ENCODE peak calls at places on chromosomes 4 and X, in five cellular contexts. C, K, Z, H and P are unnamed samples. For H3K9me3, the result is how much of the 10 kb centered on the place peaks cover.

GRCh38 chrX:75303795-75304194 is 29.9 kb downstream of the UPRT start:
- DNase-seq in C (no peak), K (no peak), Z (no peak), H (no peak), P (no peak)

GRCh38 chr4:122583906-122584305 is 37.0 kb downstream of the IL21 start:
- DNase-seq in C (no peak), K (no peak), Z (no peak), H (no peak), P (no peak)

GRCh38 chrX:70030242-70030823 is 19.4 kb downstream of the AWAT2 start:
- DNase-seq in C (peak), K (no peak), Z (no peak), H (peak), P (peak)

GRCh38 chr4:158682071-158682470 is 10.0 kb downstream of the ETFDH start:
- DNase-seq in C (no peak), K (no peak), Z (no peak), H (no peak), P (no peak)

GRCh38 chr4:102174800-102175199 is 170.5 kb downstream of the SLC39A8 start:
- DNase-seq in C (no peak), K (no peak), Z (no peak), H (no peak), P (no peak)

GRCh38 chrX:97294016-97294415 is 410.3 kb downstream of the RPA4 start:
- DNase-seq in C (no peak), K (no peak), Z (no peak), H (no peak), P (no peak)

GRCh38 chr4:147447820-147448219 is 33.1 kb upstream of the EDNRA start:
- DNase-seq in C (no peak), K (no peak), Z (no peak), H (no peak), P (no peak)

GRCh38 chr4:141645611-141646340 is 9.4 kb downstream of the IL15 start:
- DNase-seq in C (no peak), K (no peak), Z (no peak), H (no peak), P (no peak)

GRCh38 chr4:118288097-118288496 is 64.7 kb downstream of the PRSS12 start:
- DNase-seq in C (no peak), K (no peak), Z (no peak), H (no peak), P (no peak)

DNA sequence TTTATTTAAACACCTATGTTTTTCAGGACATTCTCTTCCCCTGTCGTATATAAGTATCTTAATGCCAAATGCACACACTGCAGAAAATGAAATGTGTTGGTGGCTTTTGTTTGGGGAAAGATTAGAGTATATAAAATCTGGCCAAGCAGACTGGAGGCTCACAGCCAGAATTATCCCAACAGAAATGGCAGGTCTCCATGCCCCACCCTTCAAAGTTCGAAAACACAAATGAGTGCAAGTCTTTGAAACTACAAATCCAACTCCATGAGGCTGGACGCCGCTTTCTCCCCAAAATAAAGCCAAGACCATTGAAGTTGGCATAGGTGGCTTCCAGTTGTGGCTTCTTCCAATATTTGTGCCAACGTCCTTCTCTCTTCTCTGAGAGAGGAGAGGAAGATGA is 72.0 kb downstream of the APBB2 start:
- DNase-seq in C (no peak), K (peak), Z (peak), H (no peak), P (no peak)
- H3K27ac ChIP-seq in C (peak), K (peak), Z (peak), H (no peak), P (no peak)

DNA sequence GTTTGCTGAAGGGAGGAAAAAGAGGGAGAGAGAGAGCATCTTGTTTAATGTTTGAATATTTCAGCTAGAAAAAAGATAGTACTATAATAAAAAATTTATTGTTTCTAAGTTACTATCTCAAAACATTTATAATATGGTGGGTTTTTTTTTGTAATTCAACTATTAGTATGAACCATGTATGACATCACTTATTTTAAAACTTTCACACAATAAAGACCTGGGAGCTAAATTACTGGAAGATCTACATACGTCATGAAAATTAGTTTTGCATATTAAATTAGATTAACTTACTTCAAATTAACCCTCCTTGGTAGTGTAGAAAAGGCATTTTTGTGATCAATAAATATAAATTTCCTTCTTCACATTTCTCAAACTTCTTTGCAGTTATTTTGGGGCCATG is 432.0 kb upstream of the SLIT2 start:
- DNase-seq in C (no peak), K (no peak), Z (no peak), H (no peak), P (no peak)
- H3K9me3 ChIP-seq in C (under half), K (under half), Z (under half), H (under half), P (under half)

GRCh38 chr4:31086771-31087330 is 366.7 kb downstream of the PCDH7 start:
- DNase-seq in C (no peak), K (no peak), Z (no peak), H (no peak), P (no peak)

GRCh38 chr4:31085736-31086135 is 365.6 kb downstream of the PCDH7 start:
- DNase-seq in C (no peak), K (no peak), Z (no peak), H (no peak), P (no peak)

GRCh38 chr4:31083451-31083850 is 363.3 kb downstream of the PCDH7 start:
- DNase-seq in C (no peak), K (no peak), Z (no peak), H (no peak), P (no peak)

GRCh38 chr4:31081375-31081774 is 361.2 kb downstream of the PCDH7 start:
- DNase-seq in C (no peak), K (no peak), Z (no peak), H (no peak), P (no peak)

DNA sequence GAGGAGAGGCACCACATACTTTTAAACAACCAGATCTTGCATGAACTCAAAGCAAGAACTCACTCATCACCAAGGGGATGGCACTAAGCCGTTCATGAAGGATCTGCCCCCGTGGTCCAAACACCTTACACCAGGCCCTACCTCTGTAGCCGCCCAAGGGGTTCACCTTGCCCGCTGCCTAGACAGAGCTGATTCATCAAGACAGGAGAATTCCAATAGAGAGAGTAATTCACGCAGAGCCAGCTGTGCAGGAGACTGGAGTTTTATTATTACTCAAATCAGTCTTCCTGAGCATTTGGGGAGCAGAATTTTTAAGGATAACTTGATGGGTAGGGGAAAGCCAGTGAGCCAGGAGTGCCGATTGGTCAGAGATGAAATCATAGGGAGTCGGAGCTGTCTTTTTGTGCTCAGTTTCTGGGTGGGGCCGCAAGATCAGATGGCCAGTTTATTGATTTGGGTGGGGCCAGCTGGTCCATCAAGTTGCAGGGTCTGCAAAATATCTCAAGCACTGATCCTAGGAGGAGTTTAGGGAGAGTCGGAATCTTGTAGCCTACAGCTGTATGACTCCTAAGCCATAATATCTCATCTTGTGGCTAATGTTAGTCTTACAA is 364.7 kb downstream of the PCDH7 start:
- DNase-seq in C (no peak), K (no peak), Z (no peak), H (no peak), P (no peak)
- H3K27ac ChIP-seq in C (no peak), K (peak), Z (peak), H (no peak), P (no peak)

GRCh38 chr4:9800878-9801277 is 19.4 kb downstream of the DRD5 start:
- DNase-seq in C (no peak), K (no peak), Z (no peak), H (no peak), P (no peak)
- H3K9me3 ChIP-seq in C (under half), K (under half), Z (under half), H (under half), P (under half)

GRCh38 chr4:4992833-4993232 is 26.4 kb downstream of the CYTL1 start:
- DNase-seq in C (no peak), K (no peak), Z (no peak), H (no peak), P (no peak)
- H3K27ac ChIP-seq in C (no peak), K (no peak), Z (no peak), H (no peak), P (no peak)

DNA sequence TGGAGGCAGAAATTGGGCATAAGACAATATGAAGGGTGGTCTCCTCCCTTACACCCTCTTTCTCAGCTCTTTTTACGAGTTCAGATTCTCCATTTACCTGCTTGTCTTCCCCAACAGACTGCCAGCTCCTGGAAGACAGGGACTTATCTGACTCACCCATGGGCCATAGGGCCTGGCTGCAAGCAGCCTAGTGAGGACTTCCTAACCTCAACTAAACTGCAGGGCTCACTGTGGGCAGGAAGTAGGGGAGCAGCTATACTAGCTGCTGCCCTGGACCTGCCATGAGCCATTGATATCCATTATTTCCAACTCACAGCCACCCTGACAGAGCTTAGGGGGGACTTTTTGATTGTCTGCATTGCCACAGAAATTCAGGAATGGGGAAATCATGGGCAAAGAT is 11.5 kb upstream of the ZNF718 start:
- DNase-seq in C (no peak), K (no peak), Z (no peak), H (no peak), P (no peak)
- H3K9me3 ChIP-seq in C (under half), K (under half), Z (under half), H (under half), P (under half)

GRCh38 chr4:182143822-182144620 is 99.2 kb upstream of the TENM3 start:
- DNase-seq in C (no peak), K (no peak), Z (no peak), H (peak), P (peak)
- H3K27ac ChIP-seq in C (no peak), K (no peak), Z (no peak), H (peak), P (no peak)

DNA sequence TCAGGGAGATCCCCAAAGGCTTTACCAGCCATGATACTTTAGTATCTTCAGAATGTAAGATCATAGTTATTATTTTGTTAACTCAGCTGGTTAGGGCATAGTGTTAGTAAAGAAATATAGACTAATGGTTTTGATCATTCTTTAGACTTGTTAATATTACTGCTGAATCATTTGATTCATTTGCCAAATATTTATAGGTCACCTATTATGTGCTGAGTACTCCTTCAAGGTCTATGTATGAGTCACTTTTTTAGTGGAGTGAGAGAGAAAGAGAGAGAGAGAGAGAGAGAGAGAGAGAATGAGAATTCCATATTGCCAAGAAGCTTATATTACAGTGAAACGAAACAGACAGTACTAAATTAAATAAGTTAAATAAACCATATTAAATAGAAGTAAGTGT is 110.3 kb downstream of the UBE2NL start:
- DNase-seq in C (no peak), K (no peak), Z (no peak), H (no peak), P (no peak)
- H3K9me3 ChIP-seq in C (under half), K (under half), Z (under half), H (under half), P (under half)